ENCODE peak calls at places on chromosomes 3 and 15, in ten cellular contexts. One of them, this sample, is unnamed. For H3K4me1, the result is how much of the 10 kb centered on the place peaks cover.

GRCh38 chr3:184377882-184378445 is at the start of gene THPO:
- DNase-seq in ovary: no peak
- DNase-seq in body of pancreas: peak
- DNase-seq in mucosa of descending colon: no peak
- DNase-seq in HCT116: no peak
- DNase-seq in CD4-positive, CD25-positive, alpha-beta regulatory T cell: no peak
- DNase-seq in CD8-positive, alpha-beta memory T cell: no peak
- DNase-seq in lung: no peak
- DNase-seq in hepatocyte: peak
- DNase-seq in heart left ventricle: no peak
- DNase-seq in this sample: no peak

GRCh38 chr3:10485806-10486205 is 19.6 kb downstream of the ATP2B2 start:
- DNase-seq in hepatocyte: no peak
- DNase-seq in CD8-positive, alpha-beta memory T cell: no peak
- DNase-seq in body of pancreas: no peak
- DNase-seq in lung: no peak
- DNase-seq in mucosa of descending colon: no peak
- DNase-seq in ovary: no peak
- DNase-seq in HCT116: no peak
- DNase-seq in CD4-positive, CD25-positive, alpha-beta regulatory T cell: no peak
- DNase-seq in heart left ventricle: no peak
- DNase-seq in this sample: no peak

GRCh38 chr3:40096561-40097506 is 212.7 kb upstream of the EIF1B start:
- DNase-seq in hepatocyte: no peak
- DNase-seq in CD8-positive, alpha-beta memory T cell: no peak
- DNase-seq in lung: no peak
- DNase-seq in heart left ventricle: no peak
- DNase-seq in body of pancreas: peak
- DNase-seq in mucosa of descending colon: no peak
- DNase-seq in ovary: no peak
- DNase-seq in HCT116: no peak
- DNase-seq in CD4-positive, CD25-positive, alpha-beta regulatory T cell: no peak
- DNase-seq in this sample: peak

GRCh38 chr3:36372534-36372935 is 7.8 kb upstream of the STAC start:
- DNase-seq in ovary: no peak
- DNase-seq in body of pancreas: no peak
- DNase-seq in mucosa of descending colon: no peak
- DNase-seq in lung: no peak
- DNase-seq in hepatocyte: no peak
- DNase-seq in CD8-positive, alpha-beta memory T cell: no peak
- DNase-seq in CD4-positive, CD25-positive, alpha-beta regulatory T cell: no peak
- DNase-seq in HCT116: no peak
- DNase-seq in heart left ventricle: no peak
- DNase-seq in this sample: no peak

GRCh38 chr3:144431134-144431533 is 459.5 kb downstream of the DIPK2A start:
- DNase-seq in ovary: no peak
- DNase-seq in body of pancreas: no peak
- DNase-seq in mucosa of descending colon: no peak
- DNase-seq in HCT116: no peak
- DNase-seq in heart left ventricle: no peak
- DNase-seq in CD8-positive, alpha-beta memory T cell: no peak
- DNase-seq in lung: no peak
- DNase-seq in hepatocyte: no peak
- DNase-seq in CD4-positive, CD25-positive, alpha-beta regulatory T cell: no peak
- DNase-seq in this sample: no peak

GRCh38 chr3:42375121-42375520 is 35.3 kb downstream of the LYZL4 start:
- DNase-seq in body of pancreas: no peak
- DNase-seq in CD8-positive, alpha-beta memory T cell: no peak
- DNase-seq in CD4-positive, CD25-positive, alpha-beta regulatory T cell: no peak
- DNase-seq in HCT116: no peak
- DNase-seq in heart left ventricle: no peak
- DNase-seq in lung: no peak
- DNase-seq in hepatocyte: no peak
- DNase-seq in mucosa of descending colon: no peak
- DNase-seq in ovary: no peak
- DNase-seq in this sample: no peak

GRCh38 chr3:166785851-166786250 is 594.2 kb downstream of the ZBBX start:
- DNase-seq in HCT116: no peak
- DNase-seq in hepatocyte: no peak
- DNase-seq in CD8-positive, alpha-beta memory T cell: no peak
- DNase-seq in mucosa of descending colon: no peak
- DNase-seq in ovary: no peak
- DNase-seq in heart left ventricle: no peak
- DNase-seq in lung: no peak
- DNase-seq in CD4-positive, CD25-positive, alpha-beta regulatory T cell: no peak
- DNase-seq in body of pancreas: no peak
- DNase-seq in this sample: no peak

GRCh38 chr3:23128655-23129054 is 74.5 kb upstream of the UBE2E2 start:
- DNase-seq in CD8-positive, alpha-beta memory T cell: no peak
- DNase-seq in hepatocyte: no peak
- DNase-seq in lung: no peak
- DNase-seq in mucosa of descending colon: no peak
- DNase-seq in heart left ventricle: no peak
- DNase-seq in HCT116: no peak
- DNase-seq in ovary: no peak
- DNase-seq in body of pancreas: no peak
- DNase-seq in CD4-positive, CD25-positive, alpha-beta regulatory T cell: no peak
- DNase-seq in this sample: no peak

GRCh38 chr3:127990051-127990450 is 62.2 kb upstream of the SEC61A1 start:
- DNase-seq in hepatocyte: no peak
- DNase-seq in lung: no peak
- DNase-seq in HCT116: no peak
- DNase-seq in CD8-positive, alpha-beta memory T cell: no peak
- DNase-seq in CD4-positive, CD25-positive, alpha-beta regulatory T cell: no peak
- DNase-seq in body of pancreas: no peak
- DNase-seq in heart left ventricle: no peak
- DNase-seq in ovary: no peak
- DNase-seq in mucosa of descending colon: no peak
- DNase-seq in this sample: no peak

GRCh38 chr3:179760944-179761343 is 108.1 kb downstream of the USP13 start:
- DNase-seq in hepatocyte: peak
- DNase-seq in CD8-positive, alpha-beta memory T cell: no peak
- DNase-seq in heart left ventricle: no peak
- DNase-seq in HCT116: no peak
- DNase-seq in lung: no peak
- DNase-seq in CD4-positive, CD25-positive, alpha-beta regulatory T cell: no peak
- DNase-seq in mucosa of descending colon: no peak
- DNase-seq in ovary: no peak
- DNase-seq in body of pancreas: no peak
- DNase-seq in this sample: no peak

GRCh38 chr3:78765671-78766485 is 1001.9 kb downstream of the ROBO1 start:
- DNase-seq in CD8-positive, alpha-beta memory T cell: no peak
- DNase-seq in HCT116: no peak
- DNase-seq in lung: no peak
- DNase-seq in heart left ventricle: no peak
- DNase-seq in mucosa of descending colon: no peak
- DNase-seq in hepatocyte: no peak
- DNase-seq in body of pancreas: no peak
- DNase-seq in ovary: no peak
- DNase-seq in CD4-positive, CD25-positive, alpha-beta regulatory T cell: no peak
- DNase-seq in this sample: no peak

GRCh38 chr3:138567403-138567802 is 26.7 kb downstream of the CEP70 start:
- DNase-seq in body of pancreas: no peak
- DNase-seq in CD4-positive, CD25-positive, alpha-beta regulatory T cell: no peak
- DNase-seq in CD8-positive, alpha-beta memory T cell: no peak
- DNase-seq in HCT116: no peak
- DNase-seq in mucosa of descending colon: no peak
- DNase-seq in lung: no peak
- DNase-seq in heart left ventricle: no peak
- DNase-seq in ovary: no peak
- DNase-seq in hepatocyte: peak
- DNase-seq in this sample: no peak

GRCh38 chr3:13229291-13229949 is 156.2 kb upstream of the IQSEC1 start:
- DNase-seq in heart left ventricle: no peak
- DNase-seq in CD4-positive, CD25-positive, alpha-beta regulatory T cell: peak
- DNase-seq in mucosa of descending colon: no peak
- DNase-seq in HCT116: peak
- DNase-seq in lung: no peak
- DNase-seq in CD8-positive, alpha-beta memory T cell: no peak
- DNase-seq in hepatocyte: no peak
- DNase-seq in body of pancreas: no peak
- DNase-seq in ovary: no peak
- DNase-seq in this sample: no peak

GRCh38 chr15:90799639-90800038 is 68.7 kb upstream of the FURIN start:
- DNase-seq in body of pancreas: no peak
- DNase-seq in HCT116: no peak
- DNase-seq in mucosa of descending colon: no peak
- DNase-seq in lung: no peak
- DNase-seq in hepatocyte: no peak
- DNase-seq in CD8-positive, alpha-beta memory T cell: no peak
- DNase-seq in ovary: no peak
- DNase-seq in CD4-positive, CD25-positive, alpha-beta regulatory T cell: no peak
- DNase-seq in heart left ventricle: no peak
- DNase-seq in this sample: no peak

GRCh38 chr3:53941174-53941573 is 49.5 kb upstream of the SELENOK start:
- DNase-seq in lung: no peak
- DNase-seq in body of pancreas: no peak
- DNase-seq in ovary: no peak
- DNase-seq in CD8-positive, alpha-beta memory T cell: no peak
- DNase-seq in CD4-positive, CD25-positive, alpha-beta regulatory T cell: no peak
- DNase-seq in heart left ventricle: no peak
- DNase-seq in mucosa of descending colon: no peak
- DNase-seq in hepatocyte: no peak
- DNase-seq in HCT116: no peak
- DNase-seq in this sample: no peak

GRCh38 chr3:124615896-124616543 is 114.2 kb upstream of the UMPS start:
- DNase-seq in CD4-positive, CD25-positive, alpha-beta regulatory T cell: no peak
- DNase-seq in ovary: no peak
- DNase-seq in heart left ventricle: peak
- DNase-seq in mucosa of descending colon: no peak
- DNase-seq in lung: no peak
- DNase-seq in CD8-positive, alpha-beta memory T cell: no peak
- DNase-seq in body of pancreas: no peak
- DNase-seq in HCT116: no peak
- DNase-seq in hepatocyte: no peak
- DNase-seq in this sample: peak

GRCh38 chr3:148158210-148158609 is 539.5 kb upstream of the AGTR1 start:
- DNase-seq in CD4-positive, CD25-positive, alpha-beta regulatory T cell: no peak
- DNase-seq in CD8-positive, alpha-beta memory T cell: no peak
- DNase-seq in body of pancreas: no peak
- DNase-seq in mucosa of descending colon: no peak
- DNase-seq in heart left ventricle: peak
- DNase-seq in ovary: no peak
- DNase-seq in hepatocyte: no peak
- DNase-seq in lung: no peak
- DNase-seq in HCT116: no peak
- DNase-seq in this sample: no peak

GRCh38 chr3:125151916-125152315 is 60.6 kb downstream of the SLC12A8 start:
- DNase-seq in ovary: no peak
- DNase-seq in HCT116: no peak
- DNase-seq in CD4-positive, CD25-positive, alpha-beta regulatory T cell: no peak
- DNase-seq in CD8-positive, alpha-beta memory T cell: no peak
- DNase-seq in lung: no peak
- DNase-seq in mucosa of descending colon: no peak
- DNase-seq in hepatocyte: no peak
- DNase-seq in heart left ventricle: no peak
- DNase-seq in body of pancreas: no peak
- DNase-seq in this sample: no peak

GRCh38 chr3:14416453-14416852 is 14.0 kb downstream of the SLC6A6 start:
- DNase-seq in heart left ventricle: no peak
- DNase-seq in hepatocyte: no peak
- DNase-seq in mucosa of descending colon: no peak
- DNase-seq in body of pancreas: no peak
- DNase-seq in lung: no peak
- DNase-seq in HCT116: no peak
- DNase-seq in ovary: no peak
- DNase-seq in CD8-positive, alpha-beta memory T cell: no peak
- DNase-seq in CD4-positive, CD25-positive, alpha-beta regulatory T cell: no peak
- DNase-seq in this sample: no peak
- H3K4me1 ChIP-seq in heart left ventricle: under half
- H3K4me1 ChIP-seq in hepatocyte: under half
- H3K4me1 ChIP-seq in mucosa of descending colon: under half
- H3K4me1 ChIP-seq in body of pancreas: under half
- H3K4me1 ChIP-seq in lung: under half
- H3K4me1 ChIP-seq in HCT116: under half
- H3K4me1 ChIP-seq in ovary: under half
- H3K4me1 ChIP-seq in CD8-positive, alpha-beta memory T cell: under half
- H3K4me1 ChIP-seq in CD4-positive, CD25-positive, alpha-beta regulatory T cell: under half
- H3K4me1 ChIP-seq in this sample: half or more

DNA sequence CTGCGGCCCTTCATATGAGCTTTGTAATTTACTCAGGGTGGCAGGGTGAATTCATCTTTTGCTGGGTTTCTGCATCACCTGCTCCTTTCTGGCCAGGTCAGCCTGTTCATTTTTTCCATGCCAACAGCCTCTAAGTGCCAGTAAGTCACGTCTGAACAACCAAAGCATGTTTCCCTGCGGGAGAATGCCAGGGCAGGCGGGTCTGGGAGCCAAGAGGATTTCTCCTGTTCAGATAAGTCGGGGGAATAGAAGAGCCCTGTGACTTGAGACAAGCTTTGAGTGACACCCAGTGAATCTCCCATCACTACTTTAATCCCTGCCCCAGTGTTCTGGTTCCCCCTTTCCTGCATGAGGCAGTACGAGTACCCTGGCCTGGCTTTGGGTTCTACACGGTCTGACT is 153.1 kb downstream of the PGPEP1L start:
- DNase-seq in CD4-positive, CD25-positive, alpha-beta regulatory T cell: no peak
- DNase-seq in HCT116: no peak
- DNase-seq in CD8-positive, alpha-beta memory T cell: no peak
- DNase-seq in hepatocyte: no peak
- DNase-seq in lung: no peak
- DNase-seq in heart left ventricle: no peak
- DNase-seq in ovary: no peak
- DNase-seq in mucosa of descending colon: no peak
- DNase-seq in body of pancreas: no peak
- DNase-seq in this sample: peak
- H3K4me1 ChIP-seq in CD4-positive, CD25-positive, alpha-beta regulatory T cell: under half
- H3K4me1 ChIP-seq in HCT116: under half
- H3K4me1 ChIP-seq in CD8-positive, alpha-beta memory T cell: under half
- H3K4me1 ChIP-seq in hepatocyte: half or more
- H3K4me1 ChIP-seq in lung: under half
- H3K4me1 ChIP-seq in heart left ventricle: half or more
- H3K4me1 ChIP-seq in ovary: under half
- H3K4me1 ChIP-seq in mucosa of descending colon: under half
- H3K4me1 ChIP-seq in body of pancreas: half or more
- H3K4me1 ChIP-seq in this sample: half or more

GRCh38 chr15:93076875-93077274 is 12.1 kb downstream of the RGMA start:
- DNase-seq in body of pancreas: no peak
- DNase-seq in heart left ventricle: no peak
- DNase-seq in HCT116: no peak
- DNase-seq in ovary: no peak
- DNase-seq in hepatocyte: no peak
- DNase-seq in CD4-positive, CD25-positive, alpha-beta regulatory T cell: no peak
- DNase-seq in lung: no peak
- DNase-seq in mucosa of descending colon: no peak
- DNase-seq in CD8-positive, alpha-beta memory T cell: no peak
- DNase-seq in this sample: no peak
- H3K4me1 ChIP-seq in body of pancreas: under half
- H3K4me1 ChIP-seq in heart left ventricle: under half
- H3K4me1 ChIP-seq in HCT116: under half
- H3K4me1 ChIP-seq in ovary: under half
- H3K4me1 ChIP-seq in hepatocyte: under half
- H3K4me1 ChIP-seq in CD4-positive, CD25-positive, alpha-beta regulatory T cell: under half
- H3K4me1 ChIP-seq in lung: under half
- H3K4me1 ChIP-seq in mucosa of descending colon: under half
- H3K4me1 ChIP-seq in CD8-positive, alpha-beta memory T cell: under half
- H3K4me1 ChIP-seq in this sample: under half

DNA sequence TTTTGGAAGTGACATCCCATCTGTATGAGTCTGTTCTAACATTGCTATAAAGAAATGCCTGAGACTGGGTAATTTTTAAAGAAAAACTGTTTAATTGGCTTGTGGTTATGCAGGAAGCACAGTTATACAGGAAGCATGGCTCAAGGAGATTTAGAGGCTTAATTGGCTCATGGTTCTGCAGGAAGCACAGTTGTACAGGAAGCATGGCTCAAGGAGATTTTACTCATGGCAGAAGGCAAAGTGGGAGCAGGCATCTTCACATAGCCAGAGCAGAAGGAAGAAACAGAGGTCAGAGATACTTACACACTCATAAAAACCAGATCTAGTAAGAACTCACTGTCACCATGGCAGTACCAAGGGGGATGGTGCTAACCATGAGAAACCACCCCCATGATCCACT is 193.1 kb upstream of the ADAMTS9 start:
- DNase-seq in CD8-positive, alpha-beta memory T cell: no peak
- DNase-seq in ovary: no peak
- DNase-seq in lung: no peak
- DNase-seq in mucosa of descending colon: no peak
- DNase-seq in body of pancreas: no peak
- DNase-seq in heart left ventricle: no peak
- DNase-seq in CD4-positive, CD25-positive, alpha-beta regulatory T cell: no peak
- DNase-seq in HCT116: no peak
- DNase-seq in hepatocyte: no peak
- DNase-seq in this sample: no peak
- H3K4me1 ChIP-seq in CD8-positive, alpha-beta memory T cell: under half
- H3K4me1 ChIP-seq in ovary: under half
- H3K4me1 ChIP-seq in lung: under half
- H3K4me1 ChIP-seq in mucosa of descending colon: under half
- H3K4me1 ChIP-seq in body of pancreas: under half
- H3K4me1 ChIP-seq in heart left ventricle: under half
- H3K4me1 ChIP-seq in CD4-positive, CD25-positive, alpha-beta regulatory T cell: under half
- H3K4me1 ChIP-seq in HCT116: under half
- H3K4me1 ChIP-seq in hepatocyte: under half
- H3K4me1 ChIP-seq in this sample: under half